ENCODE peak calls at places on chromosomes 2 and 18, in seven cellular contexts. W is gastroesophageal sphincter; I is activated CD8-positive, alpha-beta T cell treated with anti-CD3 and anti-CD28 coated beads, Interleukin-2, amount 10 ng/mL, durations not matched to agents 7 days and 5 days; E is naive thymus-derived CD8-positive, alpha-beta T cell; G is stimulated activated naive B cell treated with anti-CD40 and anti-IgM and Interleukin-4, amounts not matched to agents 10 μg/mL and 1 μg/mL and 100 μg/mL, for 72 hours; K is HCT116; M is RWPE2. F is an unnamed sample.

GRCh38 chr2:155294358-155294757 is 595.9 kb downstream of the KCNJ3 start:
- ATAC-seq in W (no peak), I (no peak), E (no peak), G (no peak), K (no peak), M (no peak), F (no peak)

GRCh38 chr2:235542728-235543125 is 48.9 kb downstream of the AGAP1 start:
- ATAC-seq in W (no peak), I (no peak), E (no peak), G (no peak), K (no peak), M (no peak), F (peak; percentile 39)

GRCh38 chr2:234308073-234308813 is 188.6 kb downstream of the ARL4C start:
- ATAC-seq in W (no peak), I (no peak), E (no peak), G (no peak), K (no peak), M (no peak), F (no peak)

GRCh38 chr18:28781616-28782362 is 604.9 kb upstream of the CDH2 start:
- ATAC-seq in W (no peak), I (no peak), E (no peak), G (no peak), K (no peak), M (no peak), F (no peak)

GRCh38 chr2:221590861-221591260 is 18.8 kb upstream of the EPHA4 start:
- ATAC-seq in W (no peak), I (no peak), E (no peak), G (no peak), K (no peak), M (no peak), F (no peak)

GRCh38 chr18:23143059-23143831 is 8.0 kb downstream of the CABLES1 start:
- ATAC-seq in W (peak; percentile 80), I (peak; percentile 48), E (no peak), G (peak; percentile 51), K (peak; percentile 91), M (peak; percentile 95), F (peak; percentile 93)

GRCh38 chr2:116810645-116811044 is 1003.8 kb upstream of the DDX18 start:
- ATAC-seq in W (no peak), I (no peak), E (no peak), G (no peak), K (no peak), M (peak; percentile 69), F (no peak)

GRCh38 chr2:85578243-85579180 is 1.1 kb downstream of the VAMP8 start:
- ATAC-seq in W (peak; percentile 66), I (peak; percentile 46), E (peak; percentile 54), G (peak; percentile 87), K (no peak), M (peak; percentile 26), F (peak; percentile 39)

GRCh38 chr2:25044990-25045389 is 3.1 kb downstream of the EFR3B start:
- ATAC-seq in W (no peak), I (no peak), E (no peak), G (peak; percentile 38), K (no peak), M (no peak), F (no peak)

GRCh38 chr18:31274915-31275314 is 43.0 kb upstream of the DSG1 start:
- ATAC-seq in W (no peak), I (no peak), E (no peak), G (no peak), K (peak; percentile 65), M (peak; percentile 83), F (peak; percentile 91)

GRCh38 chr2:160334028-160334729 is 134.1 kb upstream of the ITGB6 start:
- ATAC-seq in W (peak; percentile 13), I (no peak), E (no peak), G (no peak), K (no peak), M (no peak), F (peak; percentile 96)

GRCh38 chr2:101399001-101399794 is 11.9 kb upstream of the CREG2 start:
- ATAC-seq in W (no peak), I (no peak), E (no peak), G (no peak), K (no peak), M (no peak), F (no peak)